ENCODE peak calls at places on chromosome 9, in six cellular contexts. One of them, this sample, is unnamed.

GRCh38 chr9:109329274-109330258 is 8.7 kb upstream of the EPB41L4B start:
- DNase-seq in K562: no peak
- DNase-seq in HepG2: peak; percentile 27
- DNase-seq in SK-N-SH: peak; percentile 39
- DNase-seq in HCT116: no peak
- DNase-seq in GM12878: no peak
- DNase-seq in this sample: no peak

GRCh38 chr9:137411670-137412380 is 11.1 kb downstream of the EXD3 start:
- DNase-seq in K562: peak; percentile 79
- DNase-seq in SK-N-SH: no peak
- DNase-seq in HepG2: no peak
- DNase-seq in GM12878: peak; percentile 43
- DNase-seq in HCT116: peak; percentile 75
- DNase-seq in this sample: peak; percentile 33

GRCh38 chr9:2053883-2054845 is 39.0 kb downstream of the SMARCA2 start:
- DNase-seq in HepG2: no peak
- DNase-seq in GM12878: peak; percentile 95
- DNase-seq in K562: no peak
- DNase-seq in SK-N-SH: no peak
- DNase-seq in HCT116: no peak
- DNase-seq in this sample: no peak

GRCh38 chr9:130139251-130139650 is 33.0 kb upstream of the NCS1 start:
- DNase-seq in GM12878: no peak
- DNase-seq in SK-N-SH: no peak
- DNase-seq in HepG2: no peak
- DNase-seq in K562: no peak
- DNase-seq in HCT116: no peak
- DNase-seq in this sample: no peak

GRCh38 chr9:119639287-119639955 is 270.2 kb upstream of the BRINP1 start:
- DNase-seq in HCT116: no peak
- DNase-seq in HepG2: no peak
- DNase-seq in GM12878: no peak
- DNase-seq in SK-N-SH: peak; percentile 27
- DNase-seq in K562: no peak
- DNase-seq in this sample: no peak

GRCh38 chr9:104503440-104503839 is 623 bp upstream of the OR13F1 start:
- DNase-seq in K562: no peak
- DNase-seq in HCT116: no peak
- DNase-seq in HepG2: no peak
- DNase-seq in GM12878: no peak
- DNase-seq in SK-N-SH: no peak
- DNase-seq in this sample: no peak

GRCh38 chr9:94807556-94807955 is 81.1 kb downstream of the AOPEP start:
- DNase-seq in HepG2: no peak
- DNase-seq in K562: no peak
- DNase-seq in SK-N-SH: no peak
- DNase-seq in HCT116: no peak
- DNase-seq in GM12878: no peak
- DNase-seq in this sample: no peak

GRCh38 chr9:93619272-93619775 is 42.9 kb downstream of the PHF2 start:
- DNase-seq in HepG2: no peak
- DNase-seq in GM12878: no peak
- DNase-seq in HCT116: no peak
- DNase-seq in SK-N-SH: no peak
- DNase-seq in K562: no peak
- DNase-seq in this sample: no peak

GRCh38 chr9:109442716-109443115 is 55.4 kb downstream of the PTPN3 start:
- DNase-seq in HepG2: no peak
- DNase-seq in K562: no peak
- DNase-seq in GM12878: no peak
- DNase-seq in SK-N-SH: no peak
- DNase-seq in HCT116: no peak
- DNase-seq in this sample: no peak

GRCh38 chr9:126750941-126751725 is 53.7 kb upstream of the ZBTB43 start:
- DNase-seq in SK-N-SH: no peak
- DNase-seq in HCT116: no peak
- DNase-seq in K562: no peak
- DNase-seq in HepG2: no peak
- DNase-seq in GM12878: no peak
- DNase-seq in this sample: no peak

GRCh38 chr9:84781431-84781830 is 111.9 kb downstream of the NTRK2 start:
- DNase-seq in GM12878: no peak
- DNase-seq in HCT116: no peak
- DNase-seq in K562: no peak
- DNase-seq in SK-N-SH: peak; percentile 15
- DNase-seq in HepG2: peak; percentile 23
- DNase-seq in this sample: no peak

GRCh38 chr9:123972618-123973017 is 39.0 kb upstream of the LHX2 start:
- DNase-seq in SK-N-SH: no peak
- DNase-seq in GM12878: no peak
- DNase-seq in K562: no peak
- DNase-seq in HCT116: no peak
- DNase-seq in HepG2: no peak
- DNase-seq in this sample: no peak

GRCh38 chr9:35341585-35341984 is 148.3 kb upstream of the RUSC2 start:
- DNase-seq in K562: no peak
- DNase-seq in SK-N-SH: no peak
- DNase-seq in HCT116: no peak
- DNase-seq in HepG2: no peak
- DNase-seq in GM12878: no peak
- DNase-seq in this sample: no peak

GRCh38 chr9:9783211-9783610 is 829.6 kb downstream of the PTPRD start:
- DNase-seq in HCT116: no peak
- DNase-seq in HepG2: no peak
- DNase-seq in K562: no peak
- DNase-seq in GM12878: no peak
- DNase-seq in SK-N-SH: no peak
- DNase-seq in this sample: no peak

GRCh38 chr9:134321957-134322741 is 4.1 kb upstream of the RXRA start:
- DNase-seq in K562: no peak
- DNase-seq in SK-N-SH: no peak
- DNase-seq in HCT116: no peak
- DNase-seq in GM12878: no peak
- DNase-seq in HepG2: no peak
- DNase-seq in this sample: no peak

GRCh38 chr9:87285183-87285582 is 212.5 kb upstream of the DAPK1 start:
- DNase-seq in K562: no peak
- DNase-seq in SK-N-SH: peak; percentile 27
- DNase-seq in HCT116: no peak
- DNase-seq in GM12878: no peak
- DNase-seq in HepG2: no peak
- DNase-seq in this sample: no peak

GRCh38 chr9:114291886-114292590 is 30.9 kb upstream of the ORM1 start:
- DNase-seq in HCT116: no peak
- DNase-seq in SK-N-SH: no peak
- DNase-seq in HepG2: no peak
- DNase-seq in GM12878: no peak
- DNase-seq in K562: no peak
- DNase-seq in this sample: no peak

GRCh38 chr9:98240475-98240874 is 15.0 kb downstream of the TBC1D2 start:
- DNase-seq in K562: peak; percentile 52
- DNase-seq in GM12878: no peak
- DNase-seq in HepG2: no peak
- DNase-seq in HCT116: no peak
- DNase-seq in SK-N-SH: no peak
- DNase-seq in this sample: no peak

GRCh38 chr9:89791754-89792153 is 186.9 kb downstream of the GADD45G start:
- DNase-seq in HCT116: no peak
- DNase-seq in HepG2: no peak
- DNase-seq in GM12878: no peak
- DNase-seq in K562: no peak
- DNase-seq in SK-N-SH: no peak
- DNase-seq in this sample: no peak

GRCh38 chr9:89790542-89791109 is 185.8 kb downstream of the GADD45G start:
- DNase-seq in SK-N-SH: no peak
- DNase-seq in GM12878: no peak
- DNase-seq in HepG2: no peak
- DNase-seq in K562: no peak
- DNase-seq in HCT116: no peak
- DNase-seq in this sample: no peak

GRCh38 chr9:89793551-89793950 is 188.7 kb downstream of the GADD45G start:
- DNase-seq in GM12878: no peak
- DNase-seq in SK-N-SH: no peak
- DNase-seq in K562: no peak
- DNase-seq in HepG2: no peak
- DNase-seq in HCT116: no peak
- DNase-seq in this sample: no peak

GRCh38 chr9:89793124-89793495 is 188.3 kb downstream of the GADD45G start:
- DNase-seq in HepG2: no peak
- DNase-seq in SK-N-SH: no peak
- DNase-seq in HCT116: no peak
- DNase-seq in K562: no peak
- DNase-seq in GM12878: no peak
- DNase-seq in this sample: no peak

DNA sequence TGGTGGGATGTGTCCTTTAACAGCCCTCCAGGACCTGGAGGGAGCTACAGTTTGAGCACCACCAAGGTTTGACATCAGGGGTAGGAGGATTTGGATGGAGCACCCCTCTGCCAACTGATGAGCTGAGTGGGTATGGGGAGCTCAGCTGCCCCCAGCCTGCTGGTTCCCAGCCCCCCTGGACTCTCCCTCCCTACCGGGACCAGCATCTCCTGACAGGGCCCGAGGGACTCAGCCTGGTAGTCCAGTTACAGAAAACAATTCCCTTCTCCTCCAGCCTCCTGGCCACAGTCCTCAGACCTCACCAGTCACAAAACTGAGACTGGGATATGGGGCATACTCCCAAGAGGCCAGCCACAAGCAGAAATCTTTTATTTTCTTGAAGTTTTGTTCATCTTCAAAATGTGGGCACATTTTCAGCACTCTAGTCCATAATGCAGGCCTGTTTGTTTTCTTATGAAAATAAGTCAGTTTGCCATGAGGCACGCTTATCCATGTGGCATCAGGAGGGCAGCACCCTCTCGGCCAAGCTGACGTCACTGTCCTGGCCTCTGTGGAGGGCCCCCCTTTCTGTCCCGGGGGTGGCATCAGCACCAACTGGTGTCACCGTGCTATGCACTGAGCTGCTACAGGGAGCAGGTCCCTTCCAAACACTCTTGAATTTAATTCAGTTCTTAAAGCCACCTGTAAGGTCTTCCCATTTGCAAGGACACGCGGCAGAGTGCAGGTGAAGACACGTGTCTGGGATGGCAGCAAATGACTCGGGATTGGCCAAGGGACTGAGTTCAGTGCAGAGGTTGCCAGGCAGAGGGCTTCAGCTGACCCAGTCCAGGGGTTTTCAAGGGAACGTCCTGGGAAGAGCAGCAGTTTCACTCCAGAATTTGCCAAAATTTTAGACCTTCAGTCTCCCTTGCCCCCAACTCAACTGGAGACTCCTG is 187.6 kb downstream of the GADD45G start:
- DNase-seq in SK-N-SH: no peak
- DNase-seq in GM12878: no peak
- DNase-seq in K562: no peak
- DNase-seq in HCT116: no peak
- DNase-seq in HepG2: no peak
- DNase-seq in this sample: no peak
- TF ChIP-seq SIN3A in SK-N-SH: no peak
- TF ChIP-seq SIN3A in GM12878: no peak
- TF ChIP-seq SIN3A in K562: no peak
- TF ChIP-seq SIN3A in HCT116: no peak
- TF ChIP-seq SIN3A in HepG2: no peak
- TF ChIP-seq SIN3A in this sample: no peak

GRCh38 chr9:91102269-91102668 is 259.4 kb downstream of the AUH start:
- DNase-seq in GM12878: no peak
- DNase-seq in HCT116: no peak
- DNase-seq in HepG2: no peak
- DNase-seq in K562: no peak
- DNase-seq in SK-N-SH: no peak
- DNase-seq in this sample: no peak
- TF ChIP-seq REST in GM12878: no peak
- TF ChIP-seq REST in HCT116: no peak
- TF ChIP-seq REST in HepG2: no peak
- TF ChIP-seq REST in K562: no peak
- TF ChIP-seq REST in SK-N-SH: no peak
- TF ChIP-seq REST in this sample: no peak

GRCh38 chr9:96519726-96520125 is 69.8 kb downstream of the HABP4 start:
- DNase-seq in K562: no peak
- DNase-seq in HCT116: no peak
- DNase-seq in HepG2: no peak
- DNase-seq in SK-N-SH: no peak
- DNase-seq in GM12878: no peak
- DNase-seq in this sample: no peak
- TF ChIP-seq SIN3A in K562: no peak
- TF ChIP-seq SIN3A in HCT116: no peak
- TF ChIP-seq SIN3A in HepG2: no peak
- TF ChIP-seq SIN3A in SK-N-SH: no peak
- TF ChIP-seq SIN3A in GM12878: no peak
- TF ChIP-seq SIN3A in this sample: no peak

DNA sequence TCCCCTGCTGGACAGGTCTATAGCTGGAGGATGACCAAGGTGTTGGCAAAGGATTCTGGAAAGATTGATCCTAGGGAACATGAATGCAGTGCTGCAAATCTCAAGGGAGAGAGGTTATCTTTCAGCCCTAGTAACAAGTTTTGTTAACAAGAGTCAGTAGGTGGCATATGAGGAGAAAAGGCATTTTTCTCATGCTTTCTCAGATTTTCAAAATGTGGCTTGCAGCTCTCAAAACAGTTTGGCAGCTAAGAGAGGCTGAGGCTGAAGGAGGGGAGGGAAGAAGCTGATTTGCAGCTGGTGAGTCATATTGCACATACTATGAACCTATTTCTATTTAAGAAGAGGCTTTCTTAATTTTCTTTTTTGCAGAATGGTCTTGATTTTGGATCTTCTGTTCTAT is 64.3 kb upstream of the PCA3 start:
- DNase-seq in HepG2: no peak
- DNase-seq in SK-N-SH: no peak
- DNase-seq in K562: no peak
- DNase-seq in GM12878: no peak
- DNase-seq in HCT116: no peak
- DNase-seq in this sample: no peak
- TF ChIP-seq REST in HepG2: no peak
- TF ChIP-seq REST in SK-N-SH: peak; percentile 47
- TF ChIP-seq REST in K562: no peak
- TF ChIP-seq REST in GM12878: no peak
- TF ChIP-seq REST in HCT116: no peak
- TF ChIP-seq REST in this sample: no peak